ENCODE peak calls at places on chromosomes 4 and X, in nine cellular contexts. V, A, O, Y, R, D, E, B and I are unnamed samples.

GRCh38 chr4:158139086-158139485 is 33.7 kb downstream of the GASK1B start:
- DNase-seq in R (peak), V (no peak), D (no peak), A (no peak), O (no peak), E (no peak), Y (no peak), B (no peak), I (no peak)

GRCh38 chr4:7595883-7596535 is 161.3 kb upstream of the PSAPL1 start:
- DNase-seq in O (no peak), B (peak), A (no peak), D (no peak), Y (no peak), R (no peak), E (no peak), V (no peak), I (no peak)

GRCh38 chr4:99856166-99856565 is 38.1 kb downstream of the LAMTOR3 start:
- DNase-seq in O (peak), E (no peak), D (no peak), V (no peak), A (no peak), R (peak), B (no peak), Y (no peak), I (peak)

GRCh38 chrX:28670074-28670473 is 82.8 kb downstream of the IL1RAPL1 start:
- DNase-seq in E (no peak), A (no peak), R (no peak), D (no peak), Y (no peak), B (no peak), O (no peak), V (no peak), I (no peak)

GRCh38 chr4:86441175-86441960 is 81.5 kb upstream of the MAPK10 start:
- DNase-seq in E (no peak), Y (no peak), V (no peak), R (peak), A (no peak), B (no peak), O (peak), D (peak), I (no peak)

GRCh38 chr4:16227462-16227868 is 1.2 kb upstream of the TAPT1 start:
- DNase-seq in V (no peak), Y (peak), A (peak), O (peak), R (peak), B (peak), E (peak), D (peak), I (no peak)

GRCh38 chr4:124806403-124806802 is 93.9 kb upstream of the ANKRD50 start:
- DNase-seq in V (no peak), A (no peak), O (no peak), Y (no peak), D (no peak), B (no peak), E (no peak), R (no peak), I (no peak)

GRCh38 chr4:95637047-95637600 is 88.4 kb upstream of the UNC5C start:
- DNase-seq in E (no peak), A (no peak), R (peak), O (peak), D (no peak), B (peak), V (no peak), Y (no peak), I (no peak)

GRCh38 chr4:100913685-100914084 is 395.9 kb upstream of the EMCN start:
- DNase-seq in Y (no peak), E (no peak), D (no peak), V (no peak), A (no peak), R (no peak), B (no peak), O (no peak), I (no peak)

GRCh38 chrX:77749695-77750094 is 36.3 kb downstream of the ATRX start:
- DNase-seq in D (no peak), A (no peak), V (no peak), O (no peak), Y (no peak), E (no peak), B (no peak), R (peak), I (no peak)

GRCh38 chrX:49278081-49278480 is 8.5 kb downstream of the PPP1R3F start:
- DNase-seq in A (no peak), V (no peak), D (no peak), O (no peak), R (no peak), B (no peak), E (no peak), Y (no peak), I (peak)

GRCh38 chr4:110005461-110006056 is 92.9 kb downstream of the EGF start:
- DNase-seq in D (peak), V (no peak), R (peak), E (no peak), A (no peak), B (peak), Y (no peak), O (peak), I (peak)

GRCh38 chr4:52982246-52982950 is 120.3 kb downstream of the RASL11B start:
- DNase-seq in V (no peak), E (no peak), B (peak), Y (no peak), A (no peak), R (peak), O (peak), D (no peak), I (no peak)

GRCh38 chr4:105061136-105061696 is 85.5 kb upstream of the TET2 start:
- DNase-seq in V (no peak), O (peak), B (no peak), D (peak), Y (no peak), A (no peak), E (no peak), R (peak), I (no peak)

GRCh38 chrX:9595131-9595530 is 130.3 kb downstream of the TBL1X start:
- DNase-seq in V (no peak), D (no peak), O (peak), B (no peak), E (no peak), Y (no peak), R (peak), A (no peak), I (no peak)

GRCh38 chr4:66489370-66489769 is 819.1 kb upstream of the EPHA5 start:
- DNase-seq in D (no peak), R (peak), O (peak), Y (no peak), V (no peak), A (no peak), B (no peak), E (no peak), I (no peak)

GRCh38 chr4:177356191-177356590 is 46.5 kb downstream of the NEIL3 start:
- DNase-seq in V (no peak), A (no peak), O (no peak), D (no peak), R (no peak), E (no peak), Y (no peak), B (no peak), I (no peak)

GRCh38 chr4:138494931-138495330 is 252.8 kb upstream of the SLC7A11 start:
- DNase-seq in O (peak), A (no peak), B (peak), R (peak), E (no peak), V (no peak), Y (no peak), D (no peak), I (no peak)

GRCh38 chr4:105912633-105913032 is 17.4 kb downstream of the NPNT start:
- DNase-seq in O (no peak), B (no peak), V (no peak), E (no peak), Y (no peak), D (no peak), R (no peak), A (no peak), I (no peak)

GRCh38 chrX:19673334-19674040 is 158.2 kb upstream of the MAP3K15 start:
- DNase-seq in R (peak), D (no peak), E (peak), B (no peak), V (no peak), A (peak), O (peak), Y (peak), I (no peak)

GRCh38 chr4:10320130-10320529 is 137.1 kb downstream of the ZNF518B start:
- DNase-seq in A (no peak), D (no peak), V (no peak), O (no peak), Y (no peak), R (no peak), E (no peak), B (no peak), I (no peak)

GRCh38 chrX:134883134-134883700 is 107.6 kb upstream of the SMIM10 start:
- DNase-seq in O (no peak), E (no peak), Y (no peak), R (no peak), B (no peak), A (no peak), V (no peak), D (no peak), I (no peak)

GRCh38 chr4:101393256-101393655 is 45.9 kb upstream of the PPP3CA start:
- DNase-seq in D (no peak), V (no peak), A (no peak), R (no peak), Y (no peak), B (no peak), O (peak), E (no peak), I (no peak)

GRCh38 chrX:19772759-19773623 is 114.4 kb downstream of the SH3KBP1 start:
- DNase-seq in D (peak), E (no peak), O (no peak), V (no peak), A (no peak), R (no peak), Y (no peak), B (no peak), I (no peak)

GRCh38 chr4:109015413-109015810 is 252.6 kb upstream of the ETNPPL start:
- DNase-seq in E (no peak), O (no peak), V (no peak), R (no peak), D (no peak), B (no peak), Y (no peak), A (no peak), I (no peak)

GRCh38 chrX:81354954-81355353 is 153.1 kb downstream of the SH3BGRL start:
- DNase-seq in E (no peak), B (no peak), V (no peak), O (no peak), Y (no peak), A (no peak), D (no peak), R (no peak), I (no peak)

GRCh38 chr4:86498560-86499166 is 95.5 kb upstream of the PTPN13 start:
- DNase-seq in D (no peak), A (no peak), B (peak), O (peak), E (no peak), V (no peak), R (peak), Y (no peak), I (no peak)

GRCh38 chr4:2415881-2416563 is 2.4 kb downstream of the ZFYVE28 start:
- DNase-seq in V (no peak), Y (no peak), E (no peak), A (no peak), D (no peak), O (no peak), B (no peak), R (no peak), I (no peak)

GRCh38 chr4:2415213-2415612 is 3.2 kb downstream of the ZFYVE28 start:
- DNase-seq in D (no peak), B (no peak), V (no peak), E (no peak), Y (no peak), A (no peak), R (no peak), O (no peak), I (no peak)

GRCh38 chr4:2417196-2417764 is 1.2 kb downstream of the ZFYVE28 start:
- DNase-seq in R (no peak), D (no peak), B (peak), A (no peak), V (no peak), Y (peak), E (no peak), O (no peak), I (no peak)

GRCh38 chr4:2417765-2418651 is at the start of gene ZFYVE28:
- DNase-seq in V (no peak), E (no peak), B (no peak), R (peak), A (no peak), O (peak), Y (peak), D (no peak), I (no peak)

DNA sequence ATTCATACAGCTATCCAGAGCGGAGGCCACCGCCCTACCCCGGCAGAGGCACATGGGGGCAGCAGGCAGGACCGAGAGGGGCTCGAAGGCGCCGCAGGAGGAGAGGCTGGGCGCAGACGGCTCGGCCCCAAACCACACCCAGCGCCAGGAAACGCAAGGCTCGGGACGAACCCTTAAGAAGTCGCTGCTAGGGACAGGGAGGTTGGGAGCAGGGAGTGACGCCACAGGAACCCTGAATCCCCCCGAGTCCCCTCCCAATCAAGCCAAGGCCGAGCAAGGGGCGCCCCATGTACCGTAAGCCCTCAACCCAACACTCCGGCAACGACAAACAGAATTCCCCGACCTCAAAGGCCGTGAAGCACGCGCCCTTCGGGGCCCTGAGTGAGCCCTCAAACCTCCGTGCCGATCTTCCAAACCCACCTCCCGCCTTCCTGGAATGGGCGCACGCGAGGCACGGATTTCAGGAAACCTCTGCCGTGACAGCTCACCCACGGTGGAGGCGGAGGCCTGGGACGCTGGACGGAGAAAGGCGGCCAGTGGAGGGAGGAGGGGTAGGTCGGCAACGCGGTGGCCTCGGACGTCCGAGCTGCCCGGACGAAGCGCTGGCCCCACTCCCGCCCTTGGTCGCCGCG is 1.8 kb downstream of the ZFYVE28 start:
- DNase-seq in O (peak), E (peak), D (peak), A (no peak), Y (peak), B (peak), R (peak), V (no peak), I (no peak)
- H3K4me3 ChIP-seq in O (peak), E (peak), D (peak), A (peak), Y (peak), B (peak), R (peak), V (peak), I (peak)

GRCh38 chrX:154374361-154375155 is at the start of gene FLNA:
- DNase-seq in V (no peak), E (peak), R (no peak), O (no peak), D (peak), Y (no peak), A (peak), B (peak), I (no peak)
- H3K4me3 ChIP-seq in V (peak), E (no peak), R (peak), O (peak), D (peak), Y (peak), A (peak), B (peak), I (peak)

DNA sequence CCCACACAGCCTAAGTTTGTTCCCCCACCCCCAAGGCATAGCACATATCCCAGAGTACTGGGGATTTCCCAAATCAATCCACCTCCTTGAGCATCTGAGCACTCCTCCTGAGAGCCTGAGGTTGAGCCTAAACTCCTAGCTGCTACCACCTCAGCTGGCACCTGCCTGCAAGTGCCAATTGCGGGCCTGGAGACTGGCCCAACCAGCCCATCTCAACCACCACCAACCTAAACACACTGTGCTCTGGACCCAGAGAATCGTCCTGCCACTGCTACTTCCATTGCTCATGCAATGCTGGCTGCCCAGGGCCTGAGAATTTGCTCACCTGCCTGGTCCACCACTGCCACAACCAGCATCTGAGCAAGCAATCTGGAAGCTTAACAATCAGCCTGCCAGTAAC is 177.1 kb downstream of the FGF13 start:
- DNase-seq in E (no peak), B (no peak), Y (no peak), R (no peak), D (no peak), V (no peak), A (no peak), O (no peak), I (no peak)
- H3K4me3 ChIP-seq in E (no peak), B (no peak), Y (no peak), R (no peak), D (no peak), V (no peak), A (no peak), O (no peak), I (no peak)

DNA sequence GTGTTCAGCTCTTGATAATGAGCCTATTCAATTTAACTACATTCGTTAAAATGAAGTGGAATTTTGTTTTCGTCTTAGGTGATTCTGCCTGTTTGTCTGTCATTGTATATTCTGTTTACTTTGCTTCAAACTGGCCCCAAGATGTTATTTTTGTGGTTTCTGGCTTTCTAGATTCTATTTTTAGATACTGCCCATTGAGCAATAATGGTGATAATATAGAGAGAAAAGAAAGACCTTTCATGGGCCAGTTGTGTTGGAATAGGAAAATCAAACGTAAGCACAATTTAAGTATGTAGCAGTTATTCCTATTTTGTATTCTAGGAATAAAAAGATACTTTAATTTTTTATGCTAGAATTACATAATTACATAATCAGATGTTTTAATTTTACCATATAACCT is 4.0 kb downstream of the CDKN2AIP start:
- DNase-seq in D (no peak), V (no peak), E (no peak), O (peak), Y (no peak), A (no peak), B (no peak), R (no peak), I (no peak)
- H3K4me3 ChIP-seq in D (no peak), V (no peak), E (no peak), O (no peak), Y (no peak), A (no peak), B (no peak), R (no peak), I (peak)

GRCh38 chr4:139940600-139940999 is 213.4 kb downstream of the MAML3 start:
- DNase-seq in O (peak), V (no peak), B (no peak), E (no peak), D (no peak), A (no peak), Y (no peak), R (no peak), I (no peak)
- H3K4me3 ChIP-seq in O (no peak), V (no peak), B (no peak), E (no peak), D (no peak), A (no peak), Y (no peak), R (no peak), I (no peak)

GRCh38 chrX:148611993-148612392 is 111.6 kb downstream of the AFF2 start:
- DNase-seq in R (no peak), A (no peak), D (peak), Y (no peak), B (no peak), E (no peak), V (no peak), O (no peak), I (no peak)

GRCh38 chrX:148612431-148612830 is 112.0 kb downstream of the AFF2 start:
- DNase-seq in O (no peak), D (no peak), E (no peak), V (no peak), Y (no peak), R (no peak), B (no peak), A (no peak), I (no peak)

DNA sequence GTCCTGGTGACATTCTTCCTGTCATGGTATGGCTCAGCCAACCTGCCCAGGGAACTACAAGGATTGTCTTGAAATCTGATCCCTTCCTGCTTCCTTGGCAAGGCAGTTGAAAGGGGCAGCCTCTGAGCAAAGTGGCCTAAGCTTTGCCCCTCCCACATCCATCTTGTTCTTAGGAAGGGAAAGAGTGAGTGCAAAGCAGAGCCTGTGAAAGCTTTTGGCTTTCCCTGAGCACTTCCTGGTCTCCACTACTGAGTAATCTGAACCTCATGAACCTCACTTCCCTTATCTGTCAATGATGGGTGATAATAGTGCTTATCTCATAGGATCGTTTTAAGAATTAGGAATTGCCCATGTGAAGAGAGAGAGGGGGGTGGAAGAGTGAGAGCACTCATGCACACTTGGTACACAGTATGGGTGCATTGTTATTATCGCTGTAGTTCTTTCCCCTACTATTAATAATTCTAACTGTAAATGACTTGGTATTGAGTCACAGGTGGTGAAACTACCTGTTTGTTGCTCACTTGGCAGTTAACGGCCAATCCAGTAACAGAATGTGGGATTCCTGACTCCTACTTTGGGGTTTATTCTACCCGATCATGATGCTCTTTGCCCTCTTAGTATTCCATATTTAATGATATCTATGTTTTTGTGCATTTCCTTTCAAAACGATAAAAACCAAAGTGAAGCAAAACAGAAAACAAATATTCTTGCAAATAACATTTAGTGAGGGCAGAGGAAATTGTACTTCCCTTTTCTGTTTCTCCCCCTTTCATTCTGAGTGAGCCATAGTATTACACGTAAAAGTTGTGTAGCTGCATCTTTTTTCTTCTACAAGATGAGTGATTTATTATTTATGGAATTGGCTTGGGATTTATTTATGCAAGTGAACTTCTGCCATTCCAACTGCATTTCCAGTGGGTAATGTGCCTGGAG is 109.6 kb downstream of the AFF2 start:
- DNase-seq in R (no peak), E (no peak), O (peak), V (no peak), B (peak), D (peak), Y (no peak), A (no peak), I (no peak)
- H3K4me3 ChIP-seq in R (no peak), E (no peak), O (no peak), V (no peak), B (no peak), D (peak), Y (no peak), A (no peak), I (no peak)

GRCh38 chrX:151973851-151974335 is 583 bp downstream of the GABRE start:
- DNase-seq in R (no peak), A (no peak), E (peak), B (peak), V (no peak), Y (peak), O (peak), D (no peak), I (no peak)
- H3K4me3 ChIP-seq in R (peak), A (peak), E (no peak), B (peak), V (no peak), Y (peak), O (peak), D (no peak), I (no peak)

GRCh38 chr4:39526283-39526682 is 956 bp downstream of the UGDH start:
- DNase-seq in D (no peak), V (no peak), B (peak), R (no peak), E (no peak), A (no peak), O (no peak), Y (no peak), I (no peak)
- H3K4me3 ChIP-seq in D (peak), V (peak), B (peak), R (peak), E (peak), A (peak), O (peak), Y (peak), I (peak)